ENCODE peak calls at places on chromosomes 2 and 18, in four cellular contexts. One of them, this sample, is unnamed.

GRCh38 chr2:28627722-28628480 is 123.7 kb upstream of the PPP1CB start:
- DNase-seq in foreskin fibroblast: no peak
- DNase-seq in psoas muscle: peak; percentile 75
- DNase-seq in cardiac muscle cell: peak; percentile 83
- DNase-seq in this sample: no peak

GRCh38 chr2:54386585-54386984 is 69.5 kb upstream of the SPTBN1 start:
- DNase-seq in foreskin fibroblast: no peak
- DNase-seq in cardiac muscle cell: no peak
- DNase-seq in psoas muscle: no peak
- DNase-seq in this sample: no peak

GRCh38 chr2:181037922-181038321 is 57.5 kb downstream of the UBE2E3 start:
- DNase-seq in psoas muscle: no peak
- DNase-seq in cardiac muscle cell: peak; percentile 9
- DNase-seq in foreskin fibroblast: peak; percentile 54
- DNase-seq in this sample: no peak

GRCh38 chr2:20449501-20450200 is 2.8 kb downstream of the RHOB start:
- DNase-seq in foreskin fibroblast: no peak
- DNase-seq in cardiac muscle cell: peak; percentile 70
- DNase-seq in psoas muscle: peak; percentile 38
- DNase-seq in this sample: no peak

GRCh38 chr2:223396993-223397392 is 205.2 kb downstream of the SCG2 start:
- DNase-seq in psoas muscle: no peak
- DNase-seq in foreskin fibroblast: no peak
- DNase-seq in cardiac muscle cell: peak; percentile 12
- DNase-seq in this sample: no peak

GRCh38 chr2:236590846-236591245 is 21.2 kb downstream of the ACKR3 start:
- DNase-seq in psoas muscle: no peak
- DNase-seq in cardiac muscle cell: no peak
- DNase-seq in foreskin fibroblast: no peak
- DNase-seq in this sample: no peak

GRCh38 chr2:42113427-42113826 is 55.7 kb upstream of the EML4 start:
- DNase-seq in cardiac muscle cell: no peak
- DNase-seq in psoas muscle: no peak
- DNase-seq in foreskin fibroblast: no peak
- DNase-seq in this sample: no peak

GRCh38 chr18:25827961-25828561 is 262.4 kb downstream of the SS18 start:
- DNase-seq in foreskin fibroblast: no peak
- DNase-seq in psoas muscle: no peak
- DNase-seq in cardiac muscle cell: peak; percentile 59
- DNase-seq in this sample: peak; percentile 11

GRCh38 chr2:43088148-43089073 is 138.0 kb downstream of the ZFP36L2 start:
- DNase-seq in psoas muscle: no peak
- DNase-seq in cardiac muscle cell: no peak
- DNase-seq in foreskin fibroblast: no peak
- DNase-seq in this sample: no peak

GRCh38 chr2:233446616-233447305 is 92.5 kb downstream of the DGKD start:
- DNase-seq in psoas muscle: peak; percentile 43
- DNase-seq in cardiac muscle cell: no peak
- DNase-seq in foreskin fibroblast: no peak
- DNase-seq in this sample: no peak

GRCh38 chr2:197705912-197706838 is 1.0 kb downstream of the MARS2 start:
- DNase-seq in cardiac muscle cell: no peak
- DNase-seq in foreskin fibroblast: no peak
- DNase-seq in psoas muscle: peak; percentile 56
- DNase-seq in this sample: no peak

GRCh38 chr2:46776687-46777327 is 138.8 kb downstream of the MCFD2 start:
- DNase-seq in cardiac muscle cell: peak; percentile 80
- DNase-seq in foreskin fibroblast: peak; percentile 59
- DNase-seq in psoas muscle: no peak
- DNase-seq in this sample: no peak

GRCh38 chr2:135164431-135164830 is 112.3 kb downstream of the RAB3GAP1 start:
- DNase-seq in psoas muscle: no peak
- DNase-seq in foreskin fibroblast: peak; percentile 81
- DNase-seq in cardiac muscle cell: peak; percentile 29
- DNase-seq in this sample: peak; percentile 60

GRCh38 chr18:13809025-13809384 is 14.9 kb upstream of the MC5R start:
- DNase-seq in psoas muscle: no peak
- DNase-seq in foreskin fibroblast: no peak
- DNase-seq in cardiac muscle cell: no peak
- DNase-seq in this sample: no peak

GRCh38 chr2:106858810-106859209 is 27.2 kb downstream of the ST6GAL2 start:
- DNase-seq in cardiac muscle cell: no peak
- DNase-seq in psoas muscle: no peak
- DNase-seq in foreskin fibroblast: no peak
- DNase-seq in this sample: no peak

GRCh38 chr18:58998421-58999203 is 133.9 kb downstream of the ZNF532 start:
- DNase-seq in cardiac muscle cell: peak; percentile 88
- DNase-seq in psoas muscle: peak; percentile 89
- DNase-seq in foreskin fibroblast: peak; percentile 74
- DNase-seq in this sample: no peak

GRCh38 chr2:117436697-117437096 is 377.8 kb upstream of the DDX18 start:
- DNase-seq in foreskin fibroblast: no peak
- DNase-seq in psoas muscle: no peak
- DNase-seq in cardiac muscle cell: no peak
- DNase-seq in this sample: no peak

GRCh38 chr2:166373951-166374350 is 1.8 kb downstream of the SCN9A start:
- DNase-seq in foreskin fibroblast: peak; percentile 76
- DNase-seq in cardiac muscle cell: peak; percentile 29
- DNase-seq in psoas muscle: no peak
- DNase-seq in this sample: no peak

GRCh38 chr18:12391487-12392136 is 14.6 kb upstream of the AFG3L2 start:
- DNase-seq in psoas muscle: peak; percentile 56
- DNase-seq in cardiac muscle cell: peak; percentile 80
- DNase-seq in foreskin fibroblast: peak; percentile 61
- DNase-seq in this sample: no peak

GRCh38 chr2:48145845-48146452 is 239.7 kb upstream of the FBXO11 start:
- DNase-seq in foreskin fibroblast: no peak
- DNase-seq in psoas muscle: no peak
- DNase-seq in cardiac muscle cell: peak; percentile 93
- DNase-seq in this sample: no peak

GRCh38 chr18:48979944-48980890 is 29.5 kb upstream of the SMAD7 start:
- DNase-seq in cardiac muscle cell: peak; percentile 34
- DNase-seq in psoas muscle: no peak
- DNase-seq in foreskin fibroblast: no peak
- DNase-seq in this sample: no peak

GRCh38 chr2:193824474-193824873 is 1629.7 kb upstream of the TMEFF2 start:
- DNase-seq in foreskin fibroblast: peak; percentile 68
- DNase-seq in psoas muscle: no peak
- DNase-seq in cardiac muscle cell: peak; percentile 66
- DNase-seq in this sample: peak; percentile 31

GRCh38 chr2:113337809-113338208 is 59.1 kb upstream of the PAX8 start:
- DNase-seq in foreskin fibroblast: no peak
- DNase-seq in cardiac muscle cell: no peak
- DNase-seq in psoas muscle: peak; percentile 81
- DNase-seq in this sample: no peak

GRCh38 chr18:11980148-11980554 is 1.2 kb upstream of the IMPA2 start:
- DNase-seq in foreskin fibroblast: no peak
- DNase-seq in psoas muscle: no peak
- DNase-seq in cardiac muscle cell: no peak
- DNase-seq in this sample: no peak

GRCh38 chr18:54532222-54532621 is 58.8 kb upstream of the DYNAP start:
- DNase-seq in cardiac muscle cell: no peak
- DNase-seq in foreskin fibroblast: no peak
- DNase-seq in psoas muscle: no peak
- DNase-seq in this sample: no peak

GRCh38 chr2:131543385-131543891 is 15.8 kb downstream of the CCDC74A start:
- DNase-seq in psoas muscle: no peak
- DNase-seq in cardiac muscle cell: no peak
- DNase-seq in foreskin fibroblast: no peak
- DNase-seq in this sample: no peak

DNA sequence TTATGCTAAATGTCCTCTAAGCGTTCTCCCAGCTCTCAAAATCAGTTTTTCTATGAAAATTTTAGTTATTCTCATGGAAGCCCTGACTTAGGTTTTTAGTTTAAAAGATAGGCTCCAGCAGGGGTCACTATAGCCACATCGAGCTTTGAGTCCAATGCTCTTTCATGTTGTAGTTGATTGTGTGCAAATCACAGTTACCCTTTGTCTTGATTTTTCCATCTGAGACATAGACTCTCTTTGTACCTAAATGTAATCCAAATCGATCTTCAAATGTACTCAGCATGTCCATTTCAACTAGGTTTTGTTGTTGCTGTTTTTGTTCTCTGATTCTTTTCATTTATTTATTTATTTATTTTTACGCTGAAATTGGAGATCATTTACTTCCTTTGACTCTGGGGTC is 26.4 kb upstream of the MSTN start:
- DNase-seq in foreskin fibroblast: peak; percentile 41
- DNase-seq in psoas muscle: no peak
- DNase-seq in cardiac muscle cell: peak; percentile 82
- DNase-seq in this sample: peak; percentile 17
- TF ChIP-seq CTCF in foreskin fibroblast: peak; percentile 65
- TF ChIP-seq CTCF in psoas muscle: peak; percentile 81
- TF ChIP-seq CTCF in cardiac muscle cell: peak; percentile 68
- TF ChIP-seq CTCF in this sample: peak; percentile 69

DNA sequence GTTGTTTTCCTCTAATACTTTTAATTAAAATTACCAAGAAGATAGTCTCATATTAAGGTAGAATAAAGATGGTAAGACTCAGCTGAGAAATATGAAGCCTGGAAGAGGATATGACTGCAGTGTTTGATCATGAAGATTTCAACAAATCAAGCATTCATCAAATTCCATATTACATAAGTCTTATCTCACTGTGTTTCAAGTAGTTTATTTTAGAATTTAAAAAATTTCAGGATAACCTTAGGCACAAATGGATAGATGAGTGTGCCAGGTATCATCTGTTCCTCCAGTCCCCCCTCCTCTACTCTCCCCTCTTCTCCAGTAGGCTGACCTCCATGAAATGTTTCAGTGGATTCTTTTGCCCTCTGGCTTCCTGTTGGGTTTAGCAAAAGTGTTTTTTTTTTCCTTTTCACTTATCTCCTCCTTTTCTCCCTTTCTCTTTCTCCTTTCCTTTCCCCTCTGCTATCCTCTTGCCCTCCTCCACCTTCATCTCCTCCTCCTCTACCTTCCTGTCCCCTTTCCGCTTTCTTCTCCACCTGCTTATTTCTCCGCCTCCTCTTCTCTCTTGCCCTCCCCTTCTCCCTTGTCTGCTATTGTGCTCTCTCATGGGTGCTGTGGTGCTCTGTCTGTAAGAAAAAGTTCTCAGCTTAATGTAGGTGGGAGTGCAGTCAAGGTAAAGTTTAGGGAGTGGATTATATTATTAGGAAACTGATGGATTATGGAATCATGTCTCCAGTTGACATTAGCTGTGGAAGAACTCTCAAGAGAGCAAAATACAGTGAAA is 72.8 kb downstream of the ABI2 start:
- DNase-seq in foreskin fibroblast: peak; percentile 30
- DNase-seq in psoas muscle: no peak
- DNase-seq in cardiac muscle cell: peak; percentile 1
- DNase-seq in this sample: no peak
- H3K4me3 ChIP-seq in foreskin fibroblast: no peak overlapping the region
- H3K4me3 ChIP-seq in psoas muscle: no peak overlapping the region
- H3K4me3 ChIP-seq in cardiac muscle cell: no peak overlapping the region
- H3K4me3 ChIP-seq in this sample: no peak overlapping the region

GRCh38 chr2:133566967-133567645 is 1.2 kb downstream of the NCKAP5 start:
- DNase-seq in cardiac muscle cell: peak; percentile 58
- DNase-seq in foreskin fibroblast: peak; percentile 67
- DNase-seq in psoas muscle: peak; percentile 69
- DNase-seq in this sample: no peak
- TF ChIP-seq CTCF in cardiac muscle cell: no peak
- TF ChIP-seq CTCF in foreskin fibroblast: no peak
- TF ChIP-seq CTCF in psoas muscle: no peak
- TF ChIP-seq CTCF in this sample: peak; percentile 2

GRCh38 chr18:47550611-47551010 is 299.2 kb upstream of the SKOR2 start:
- DNase-seq in psoas muscle: no peak
- DNase-seq in foreskin fibroblast: no peak
- DNase-seq in cardiac muscle cell: no peak
- DNase-seq in this sample: no peak

GRCh38 chr18:47557160-47557559 is 305.7 kb upstream of the SKOR2 start:
- DNase-seq in foreskin fibroblast: no peak
- DNase-seq in cardiac muscle cell: no peak
- DNase-seq in psoas muscle: no peak
- DNase-seq in this sample: no peak

GRCh38 chr18:47547539-47548202 is 296.2 kb upstream of the SKOR2 start:
- DNase-seq in psoas muscle: no peak
- DNase-seq in cardiac muscle cell: no peak
- DNase-seq in foreskin fibroblast: no peak
- DNase-seq in this sample: no peak

GRCh38 chr18:47549141-47549540 is 297.7 kb upstream of the SKOR2 start:
- DNase-seq in psoas muscle: no peak
- DNase-seq in foreskin fibroblast: no peak
- DNase-seq in cardiac muscle cell: no peak
- DNase-seq in this sample: no peak

GRCh38 chr18:47552783-47553182 is 301.3 kb upstream of the SKOR2 start:
- DNase-seq in foreskin fibroblast: no peak
- DNase-seq in cardiac muscle cell: no peak
- DNase-seq in psoas muscle: no peak
- DNase-seq in this sample: no peak
- H3K4me3 ChIP-seq in foreskin fibroblast: no peak overlapping the region
- H3K4me3 ChIP-seq in cardiac muscle cell: no peak overlapping the region
- H3K4me3 ChIP-seq in psoas muscle: no peak overlapping the region
- H3K4me3 ChIP-seq in this sample: no peak overlapping the region

GRCh38 chr2:10304458-10305253 is 2.0 kb downstream of the HPCAL1 start:
- DNase-seq in psoas muscle: no peak
- DNase-seq in cardiac muscle cell: no peak
- DNase-seq in foreskin fibroblast: no peak
- DNase-seq in this sample: no peak

GRCh38 chr2:10303174-10303633 is 500 bp downstream of the HPCAL1 start:
- DNase-seq in psoas muscle: peak; percentile 61
- DNase-seq in foreskin fibroblast: no peak
- DNase-seq in cardiac muscle cell: no peak
- DNase-seq in this sample: no peak

GRCh38 chr2:10305254-10305635 is 2.5 kb downstream of the HPCAL1 start:
- DNase-seq in foreskin fibroblast: no peak
- DNase-seq in cardiac muscle cell: no peak
- DNase-seq in psoas muscle: no peak
- DNase-seq in this sample: no peak

GRCh38 chr2:10302479-10303173 is at the start of gene HPCAL1:
- DNase-seq in foreskin fibroblast: peak; percentile 81
- DNase-seq in cardiac muscle cell: peak; percentile 89
- DNase-seq in psoas muscle: peak; percentile 90
- DNase-seq in this sample: no peak

GRCh38 chr2:10303634-10304378 is 1.1 kb downstream of the HPCAL1 start:
- DNase-seq in foreskin fibroblast: peak; percentile 49
- DNase-seq in cardiac muscle cell: peak; percentile 64
- DNase-seq in psoas muscle: peak; percentile 68
- DNase-seq in this sample: no peak
- TF ChIP-seq CTCF in foreskin fibroblast: peak; percentile 10
- TF ChIP-seq CTCF in cardiac muscle cell: peak; percentile 26
- TF ChIP-seq CTCF in psoas muscle: peak; percentile 9
- TF ChIP-seq CTCF in this sample: peak; percentile 26

DNA sequence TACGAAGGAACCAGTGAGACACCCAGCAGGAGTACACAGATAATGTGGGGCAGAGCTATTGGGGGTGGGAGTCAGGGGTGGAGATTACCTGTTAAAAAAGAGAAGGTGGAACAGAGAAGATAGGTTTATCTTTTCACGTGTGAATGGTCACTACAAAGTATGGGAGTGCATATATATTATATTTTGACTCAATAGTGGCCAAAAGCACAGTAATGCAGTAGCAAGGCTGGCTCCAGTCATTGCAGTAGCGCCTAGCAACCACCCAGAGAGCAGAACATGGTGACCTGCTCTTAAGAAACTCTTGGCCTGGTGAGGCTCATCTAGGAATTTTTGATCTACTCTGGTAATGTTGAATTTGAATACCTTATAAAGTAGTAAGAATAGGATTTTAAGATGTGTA is 1.0 kb downstream of the IMPACT start:
- DNase-seq in foreskin fibroblast: peak; percentile 16
- DNase-seq in psoas muscle: no peak
- DNase-seq in cardiac muscle cell: peak; percentile 33
- DNase-seq in this sample: no peak
- H3K4me3 ChIP-seq in foreskin fibroblast: peak overlapping the region; percentile 81
- H3K4me3 ChIP-seq in psoas muscle: peak overlapping the region; percentile 96
- H3K4me3 ChIP-seq in cardiac muscle cell: peak overlapping the region; percentile 49
- H3K4me3 ChIP-seq in this sample: peak overlapping the region; percentile 85

This sample was measured in AG09309.